ENCODE peak calls at places on chromosome 7, in four cellular contexts. One of them, this sample, is unnamed.

GRCh38 chr7:146208484-146208883 is 91.9 kb downstream of the CNTNAP2 start:
- DNase-seq in neuronal stem cell: no peak
- DNase-seq in H9: no peak
- DNase-seq in mesendoderm: no peak
- DNase-seq in this sample: no peak

GRCh38 chr7:600935-601334 is 81.3 kb upstream of the PDGFA start:
- DNase-seq in mesendoderm: no peak
- DNase-seq in neuronal stem cell: no peak
- DNase-seq in H9: no peak
- DNase-seq in this sample: no peak

GRCh38 chr7:86645676-86646276 is 2.1 kb downstream of the GRM3 start:
- DNase-seq in neuronal stem cell: no peak
- DNase-seq in H9: no peak
- DNase-seq in mesendoderm: no peak
- DNase-seq in this sample: no peak

GRCh38 chr7:1368682-1369571 is 90.3 kb downstream of the MICALL2 start:
- DNase-seq in neuronal stem cell: peak
- DNase-seq in H9: peak
- DNase-seq in mesendoderm: peak
- DNase-seq in this sample: peak

GRCh38 chr7:35384761-35385700 is 131.1 kb upstream of the TBX20 start:
- DNase-seq in mesendoderm: no peak
- DNase-seq in neuronal stem cell: no peak
- DNase-seq in H9: no peak
- DNase-seq in this sample: no peak

GRCh38 chr7:55144333-55144954 is 125.6 kb downstream of the EGFR start:
- DNase-seq in neuronal stem cell: no peak
- DNase-seq in H9: peak
- DNase-seq in mesendoderm: peak
- DNase-seq in this sample: no peak

GRCh38 chr7:50781371-50781770 is 1.3 kb downstream of the GRB10 start:
- DNase-seq in neuronal stem cell: no peak
- DNase-seq in mesendoderm: no peak
- DNase-seq in H9: no peak
- DNase-seq in this sample: no peak

GRCh38 chr7:84817016-84817415 is 369.8 kb downstream of the SEMA3D start:
- DNase-seq in neuronal stem cell: no peak
- DNase-seq in H9: no peak
- DNase-seq in mesendoderm: no peak
- DNase-seq in this sample: no peak

GRCh38 chr7:8913687-8914086 is 480.3 kb downstream of the NXPH1 start:
- DNase-seq in H9: no peak
- DNase-seq in mesendoderm: peak
- DNase-seq in neuronal stem cell: no peak
- DNase-seq in this sample: no peak

GRCh38 chr7:28408974-28409715 is 3.2 kb upstream of the CREB5 start:
- DNase-seq in neuronal stem cell: peak
- DNase-seq in H9: peak
- DNase-seq in mesendoderm: peak
- DNase-seq in this sample: peak

GRCh38 chr7:107115762-107116540 is 52.9 kb upstream of the HBP1 start:
- DNase-seq in mesendoderm: no peak
- DNase-seq in H9: no peak
- DNase-seq in neuronal stem cell: no peak
- DNase-seq in this sample: no peak

GRCh38 chr7:91286432-91286831 is 22.2 kb downstream of the FZD1 start:
- DNase-seq in H9: peak
- DNase-seq in mesendoderm: no peak
- DNase-seq in neuronal stem cell: no peak
- DNase-seq in this sample: no peak

GRCh38 chr7:30225863-30226361 is 58.5 kb upstream of the ZNRF2 start:
- DNase-seq in H9: no peak
- DNase-seq in neuronal stem cell: no peak
- DNase-seq in mesendoderm: no peak
- DNase-seq in this sample: no peak

GRCh38 chr7:137579913-137580640 is 236.5 kb upstream of the PTN start:
- DNase-seq in neuronal stem cell: no peak
- DNase-seq in mesendoderm: no peak
- DNase-seq in H9: no peak
- DNase-seq in this sample: no peak

GRCh38 chr7:111647881-111648280 is 85.6 kb upstream of the IMMP2L start:
- DNase-seq in neuronal stem cell: no peak
- DNase-seq in mesendoderm: no peak
- DNase-seq in H9: no peak
- DNase-seq in this sample: no peak

GRCh38 chr7:12031638-12032037 is 179.5 kb upstream of the TMEM106B start:
- DNase-seq in neuronal stem cell: no peak
- DNase-seq in mesendoderm: peak
- DNase-seq in H9: peak
- DNase-seq in this sample: no peak

GRCh38 chr7:28958235-28958945 is at the start of gene TRIL:
- DNase-seq in mesendoderm: peak
- DNase-seq in neuronal stem cell: peak
- DNase-seq in H9: peak
- DNase-seq in this sample: peak

GRCh38 chr7:73533742-73534141 is 11.6 kb upstream of the BAZ1B start:
- DNase-seq in neuronal stem cell: no peak
- DNase-seq in mesendoderm: no peak
- DNase-seq in H9: peak
- DNase-seq in this sample: no peak

GRCh38 chr7:152312316-152312715 is 123.5 kb downstream of the KMT2C start:
- DNase-seq in H9: no peak
- DNase-seq in neuronal stem cell: no peak
- DNase-seq in mesendoderm: peak
- DNase-seq in this sample: no peak

GRCh38 chr7:73572767-73573186 is 5.6 kb downstream of the TBL2 start:
- DNase-seq in neuronal stem cell: no peak
- DNase-seq in mesendoderm: no peak
- DNase-seq in H9: no peak
- DNase-seq in this sample: no peak

GRCh38 chr7:155291045-155291530 is 6.6 kb upstream of the INSIG1 start:
- DNase-seq in mesendoderm: peak
- DNase-seq in H9: no peak
- DNase-seq in neuronal stem cell: no peak
- DNase-seq in this sample: no peak

GRCh38 chr7:146591976-146592375 is 475.4 kb downstream of the CNTNAP2 start:
- DNase-seq in H9: no peak
- DNase-seq in mesendoderm: no peak
- DNase-seq in neuronal stem cell: no peak
- DNase-seq in this sample: no peak

GRCh38 chr7:21497072-21497471 is 45.8 kb upstream of the DNAH11 start:
- DNase-seq in neuronal stem cell: no peak
- DNase-seq in H9: no peak
- DNase-seq in mesendoderm: peak
- DNase-seq in this sample: no peak

GRCh38 chr7:25894902-25895791 is 256.9 kb upstream of the NFE2L3 start:
- DNase-seq in mesendoderm: peak
- DNase-seq in H9: peak
- DNase-seq in neuronal stem cell: peak
- DNase-seq in this sample: no peak

GRCh38 chr7:77782383-77782782 is 15.9 kb downstream of the TMEM60 start:
- DNase-seq in mesendoderm: no peak
- DNase-seq in neuronal stem cell: no peak
- DNase-seq in H9: no peak
- DNase-seq in this sample: no peak

GRCh38 chr7:29442146-29442545 is 121.5 kb upstream of the PRR15 start:
- DNase-seq in mesendoderm: peak
- DNase-seq in H9: peak
- DNase-seq in neuronal stem cell: peak
- DNase-seq in this sample: no peak

GRCh38 chr7:57218196-57218716 is 86.0 kb upstream of the ZNF479 start:
- DNase-seq in mesendoderm: no peak
- DNase-seq in H9: no peak
- DNase-seq in neuronal stem cell: no peak
- DNase-seq in this sample: no peak

GRCh38 chr7:129438839-129439640 is 4.8 kb downstream of the STRIP2 start:
- DNase-seq in mesendoderm: no peak
- DNase-seq in neuronal stem cell: no peak
- DNase-seq in H9: no peak
- DNase-seq in this sample: no peak

GRCh38 chr7:130906575-130906974 is 172.6 kb upstream of the KLF14 start:
- DNase-seq in H9: no peak
- DNase-seq in neuronal stem cell: no peak
- DNase-seq in mesendoderm: no peak
- DNase-seq in this sample: no peak

GRCh38 chr7:30710669-30711068 is 28.4 kb upstream of the CRHR2 start:
- DNase-seq in mesendoderm: no peak
- DNase-seq in H9: no peak
- DNase-seq in neuronal stem cell: no peak
- DNase-seq in this sample: no peak

GRCh38 chr7:76191783-76192240 is 9.9 kb upstream of the SRRM3 start:
- DNase-seq in H9: peak
- DNase-seq in neuronal stem cell: no peak
- DNase-seq in mesendoderm: peak
- DNase-seq in this sample: peak

GRCh38 chr7:229184-229964 is 37.0 kb downstream of the FAM20C start:
- DNase-seq in H9: no peak
- DNase-seq in neuronal stem cell: no peak
- DNase-seq in mesendoderm: no peak
- DNase-seq in this sample: no peak

GRCh38 chr7:121343302-121343701 is 14.5 kb downstream of the WNT16 start:
- DNase-seq in neuronal stem cell: no peak
- DNase-seq in mesendoderm: no peak
- DNase-seq in H9: no peak
- DNase-seq in this sample: no peak

DNA sequence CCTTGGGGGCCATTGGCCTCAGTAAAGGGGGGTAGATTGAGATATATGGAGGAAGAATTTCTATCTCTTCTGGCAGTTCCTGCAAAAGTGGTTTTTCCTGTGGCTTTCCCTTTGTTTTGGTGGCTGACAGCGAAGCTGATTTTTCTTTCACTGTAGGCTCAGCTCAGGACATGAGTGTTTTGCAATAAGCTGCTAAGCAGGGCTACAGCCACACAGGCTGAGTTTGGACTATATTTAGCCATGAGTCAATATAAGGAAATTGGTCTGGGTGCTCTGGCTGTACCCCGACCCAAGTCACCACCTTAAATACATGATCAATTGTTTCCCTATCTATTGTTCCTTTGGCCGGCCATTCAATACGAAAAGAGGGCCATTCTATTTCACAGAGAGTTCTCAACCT is 212.7 kb upstream of the KCND2 start:
- DNase-seq in H9: no peak
- DNase-seq in neuronal stem cell: no peak
- DNase-seq in mesendoderm: no peak
- DNase-seq in this sample: no peak
- H2BK5ac ChIP-seq in H9: no peak
- H2BK5ac ChIP-seq in neuronal stem cell: no peak
- H2BK5ac ChIP-seq in mesendoderm: no peak
- H2BK5ac ChIP-seq in this sample: no peak

GRCh38 chr7:102396710-102397019 is 502 bp downstream of the PRKRIP1 start:
- DNase-seq in mesendoderm: no peak
- DNase-seq in neuronal stem cell: no peak
- DNase-seq in H9: no peak
- DNase-seq in this sample: no peak
- H2BK5ac ChIP-seq in mesendoderm: peak
- H2BK5ac ChIP-seq in neuronal stem cell: peak
- H2BK5ac ChIP-seq in H9: no peak
- H2BK5ac ChIP-seq in this sample: no peak

DNA sequence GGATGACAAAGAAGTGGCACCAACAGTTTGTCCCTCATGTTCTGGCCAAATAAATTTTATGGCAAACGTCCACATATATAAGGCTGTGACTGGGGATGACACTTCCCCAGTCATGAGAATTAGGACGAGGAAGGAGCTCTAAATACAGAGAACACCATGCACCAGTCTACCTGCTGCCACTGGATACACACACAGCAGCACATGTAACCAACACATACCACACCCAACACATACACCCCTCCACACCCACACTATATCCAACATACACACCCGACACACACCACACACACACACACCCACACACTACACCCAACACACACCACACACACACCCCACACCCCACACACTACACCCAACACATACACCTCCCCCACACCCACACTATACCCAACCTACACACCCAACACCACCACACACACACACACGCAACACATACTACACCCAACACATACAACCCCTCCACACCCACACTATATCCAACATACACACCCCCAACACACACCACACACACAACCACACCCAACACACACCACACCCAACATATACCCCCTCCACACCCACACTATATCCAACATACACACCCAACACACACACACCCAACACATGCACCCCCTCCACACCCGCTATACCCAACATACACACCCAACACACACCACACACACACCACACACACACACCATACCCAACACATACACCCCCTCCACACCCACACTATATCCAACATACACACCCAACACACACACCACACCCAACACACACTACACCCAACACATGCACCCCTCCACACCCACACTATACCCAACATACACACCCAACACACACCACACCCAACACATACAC is 74.1 kb downstream of the HIPK2 start:
- DNase-seq in mesendoderm: no peak
- DNase-seq in neuronal stem cell: no peak
- DNase-seq in H9: no peak
- DNase-seq in this sample: no peak
- H2BK5ac ChIP-seq in mesendoderm: no peak
- H2BK5ac ChIP-seq in neuronal stem cell: no peak
- H2BK5ac ChIP-seq in H9: no peak
- H2BK5ac ChIP-seq in this sample: no peak

DNA sequence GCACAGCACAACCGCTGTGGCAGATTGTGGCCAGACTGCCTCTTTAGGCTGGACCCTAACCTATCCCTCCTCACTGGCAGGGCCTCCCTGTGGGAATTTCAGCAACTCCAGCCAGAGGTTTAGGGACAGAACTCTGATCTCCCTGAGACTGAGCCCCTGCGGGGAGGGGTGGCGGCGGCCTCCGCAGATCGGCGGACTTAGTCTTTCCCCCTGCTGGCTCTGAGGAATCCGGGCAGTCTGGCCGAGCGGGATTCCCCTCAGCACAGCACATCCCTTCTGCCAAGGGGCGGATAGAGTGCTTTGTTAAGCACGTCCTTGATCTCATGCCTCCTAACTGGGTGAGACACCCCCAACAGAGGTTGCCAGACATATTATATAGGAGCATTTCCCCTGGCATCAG is 224.2 kb upstream of the NPY start:
- DNase-seq in mesendoderm: peak
- DNase-seq in neuronal stem cell: no peak
- DNase-seq in H9: peak
- DNase-seq in this sample: no peak
- H2BK5ac ChIP-seq in mesendoderm: no peak
- H2BK5ac ChIP-seq in neuronal stem cell: no peak
- H2BK5ac ChIP-seq in H9: no peak
- H2BK5ac ChIP-seq in this sample: no peak

This sample was measured in H1.